ENCODE peak calls at places on chromosome 10, in seven cellular contexts. One of them, this sample, is unnamed.

GRCh38 chr10:129525408-129525807 is 58.4 kb downstream of the MGMT start:
- DNase-seq in stimulated activated CD8-positive, alpha-beta memory T cell treated with anti-CD3 and anti-CD28 coated beads, Interleukin-15, amount 100 ng/mL, for 48 hours: no peak
- DNase-seq in AG10803: peak
- DNase-seq in AG20443: peak
- DNase-seq in AG08395: peak
- DNase-seq in iris pigment epithelial cell: peak
- DNase-seq in LHCN-M2: peak
- DNase-seq in this sample: peak

GRCh38 chr10:74008212-74008731 is 10.4 kb downstream of the VCL start:
- DNase-seq in AG20443: peak
- DNase-seq in AG10803: peak
- DNase-seq in stimulated activated CD8-positive, alpha-beta memory T cell treated with anti-CD3 and anti-CD28 coated beads, Interleukin-15, amount 100 ng/mL, for 48 hours: no peak
- DNase-seq in iris pigment epithelial cell: peak
- DNase-seq in LHCN-M2: peak
- DNase-seq in AG08395: peak
- DNase-seq in this sample: peak

GRCh38 chr10:58219875-58220274 is 47.8 kb downstream of the IPMK start:
- DNase-seq in AG10803: peak
- DNase-seq in AG08395: peak
- DNase-seq in stimulated activated CD8-positive, alpha-beta memory T cell treated with anti-CD3 and anti-CD28 coated beads, Interleukin-15, amount 100 ng/mL, for 48 hours: no peak
- DNase-seq in AG20443: peak
- DNase-seq in iris pigment epithelial cell: peak
- DNase-seq in LHCN-M2: no peak
- DNase-seq in this sample: no peak

GRCh38 chr10:97583476-97583875 is 713 bp upstream of the HOGA1 start:
- DNase-seq in AG20443: peak
- DNase-seq in stimulated activated CD8-positive, alpha-beta memory T cell treated with anti-CD3 and anti-CD28 coated beads, Interleukin-15, amount 100 ng/mL, for 48 hours: no peak
- DNase-seq in iris pigment epithelial cell: no peak
- DNase-seq in LHCN-M2: no peak
- DNase-seq in AG10803: no peak
- DNase-seq in AG08395: no peak
- DNase-seq in this sample: no peak

GRCh38 chr10:133079836-133080682 is 7.7 kb upstream of the ADGRA1 start:
- DNase-seq in stimulated activated CD8-positive, alpha-beta memory T cell treated with anti-CD3 and anti-CD28 coated beads, Interleukin-15, amount 100 ng/mL, for 48 hours: no peak
- DNase-seq in AG10803: no peak
- DNase-seq in LHCN-M2: no peak
- DNase-seq in AG08395: no peak
- DNase-seq in iris pigment epithelial cell: no peak
- DNase-seq in AG20443: no peak
- DNase-seq in this sample: no peak

GRCh38 chr10:18665815-18666558 is 6.8 kb downstream of the ARL5B start:
- DNase-seq in iris pigment epithelial cell: peak
- DNase-seq in stimulated activated CD8-positive, alpha-beta memory T cell treated with anti-CD3 and anti-CD28 coated beads, Interleukin-15, amount 100 ng/mL, for 48 hours: no peak
- DNase-seq in AG10803: peak
- DNase-seq in LHCN-M2: no peak
- DNase-seq in AG20443: peak
- DNase-seq in AG08395: no peak
- DNase-seq in this sample: no peak

GRCh38 chr10:27744478-27745379 is 890 bp downstream of the MKX start:
- DNase-seq in AG20443: peak
- DNase-seq in LHCN-M2: peak
- DNase-seq in AG10803: peak
- DNase-seq in AG08395: peak
- DNase-seq in stimulated activated CD8-positive, alpha-beta memory T cell treated with anti-CD3 and anti-CD28 coated beads, Interleukin-15, amount 100 ng/mL, for 48 hours: no peak
- DNase-seq in iris pigment epithelial cell: peak
- DNase-seq in this sample: no peak

GRCh38 chr10:88216976-88217375 is 353.6 kb downstream of the PTEN start:
- DNase-seq in LHCN-M2: no peak
- DNase-seq in AG20443: no peak
- DNase-seq in AG08395: no peak
- DNase-seq in AG10803: no peak
- DNase-seq in stimulated activated CD8-positive, alpha-beta memory T cell treated with anti-CD3 and anti-CD28 coated beads, Interleukin-15, amount 100 ng/mL, for 48 hours: no peak
- DNase-seq in iris pigment epithelial cell: no peak
- DNase-seq in this sample: no peak

GRCh38 chr10:130560079-130560478 is 423.9 kb downstream of the GLRX3 start:
- DNase-seq in AG10803: no peak
- DNase-seq in AG08395: no peak
- DNase-seq in iris pigment epithelial cell: no peak
- DNase-seq in stimulated activated CD8-positive, alpha-beta memory T cell treated with anti-CD3 and anti-CD28 coated beads, Interleukin-15, amount 100 ng/mL, for 48 hours: no peak
- DNase-seq in LHCN-M2: no peak
- DNase-seq in AG20443: no peak
- DNase-seq in this sample: no peak

GRCh38 chr10:122139627-122140151 is 131.4 kb upstream of the BTBD16 start:
- DNase-seq in AG08395: no peak
- DNase-seq in iris pigment epithelial cell: no peak
- DNase-seq in stimulated activated CD8-positive, alpha-beta memory T cell treated with anti-CD3 and anti-CD28 coated beads, Interleukin-15, amount 100 ng/mL, for 48 hours: no peak
- DNase-seq in AG10803: no peak
- DNase-seq in LHCN-M2: no peak
- DNase-seq in AG20443: no peak
- DNase-seq in this sample: no peak

GRCh38 chr10:100766693-100767427 is 21.5 kb downstream of the PAX2 start:
- DNase-seq in AG20443: no peak
- DNase-seq in AG08395: no peak
- DNase-seq in LHCN-M2: no peak
- DNase-seq in stimulated activated CD8-positive, alpha-beta memory T cell treated with anti-CD3 and anti-CD28 coated beads, Interleukin-15, amount 100 ng/mL, for 48 hours: no peak
- DNase-seq in AG10803: no peak
- DNase-seq in iris pigment epithelial cell: no peak
- DNase-seq in this sample: no peak

GRCh38 chr10:43316516-43316915 is 49.7 kb upstream of the RASGEF1A start:
- DNase-seq in stimulated activated CD8-positive, alpha-beta memory T cell treated with anti-CD3 and anti-CD28 coated beads, Interleukin-15, amount 100 ng/mL, for 48 hours: no peak
- DNase-seq in AG10803: no peak
- DNase-seq in LHCN-M2: no peak
- DNase-seq in iris pigment epithelial cell: no peak
- DNase-seq in AG08395: no peak
- DNase-seq in AG20443: peak
- DNase-seq in this sample: no peak

GRCh38 chr10:98030093-98030821 is at the start of gene CRTAC1:
- DNase-seq in stimulated activated CD8-positive, alpha-beta memory T cell treated with anti-CD3 and anti-CD28 coated beads, Interleukin-15, amount 100 ng/mL, for 48 hours: no peak
- DNase-seq in iris pigment epithelial cell: peak
- DNase-seq in AG20443: peak
- DNase-seq in AG10803: peak
- DNase-seq in LHCN-M2: no peak
- DNase-seq in AG08395: peak
- DNase-seq in this sample: no peak

GRCh38 chr10:52217531-52217930 is 96.5 kb upstream of the DKK1 start:
- DNase-seq in iris pigment epithelial cell: no peak
- DNase-seq in LHCN-M2: no peak
- DNase-seq in AG10803: no peak
- DNase-seq in AG08395: no peak
- DNase-seq in AG20443: no peak
- DNase-seq in stimulated activated CD8-positive, alpha-beta memory T cell treated with anti-CD3 and anti-CD28 coated beads, Interleukin-15, amount 100 ng/mL, for 48 hours: no peak
- DNase-seq in this sample: no peak

GRCh38 chr10:31134303-31134928 is 102.8 kb upstream of the ZNF438 start:
- DNase-seq in AG10803: peak
- DNase-seq in LHCN-M2: peak
- DNase-seq in AG08395: peak
- DNase-seq in AG20443: peak
- DNase-seq in stimulated activated CD8-positive, alpha-beta memory T cell treated with anti-CD3 and anti-CD28 coated beads, Interleukin-15, amount 100 ng/mL, for 48 hours: no peak
- DNase-seq in iris pigment epithelial cell: peak
- DNase-seq in this sample: no peak

GRCh38 chr10:68406111-68406814 is 814 bp downstream of the RUFY2 start:
- DNase-seq in stimulated activated CD8-positive, alpha-beta memory T cell treated with anti-CD3 and anti-CD28 coated beads, Interleukin-15, amount 100 ng/mL, for 48 hours: peak
- DNase-seq in LHCN-M2: peak
- DNase-seq in AG10803: peak
- DNase-seq in AG08395: peak
- DNase-seq in iris pigment epithelial cell: peak
- DNase-seq in AG20443: peak
- DNase-seq in this sample: peak

GRCh38 chr10:103180491-103180890 is 12.6 kb downstream of the NT5C2 start:
- DNase-seq in AG20443: no peak
- DNase-seq in iris pigment epithelial cell: no peak
- DNase-seq in stimulated activated CD8-positive, alpha-beta memory T cell treated with anti-CD3 and anti-CD28 coated beads, Interleukin-15, amount 100 ng/mL, for 48 hours: no peak
- DNase-seq in AG10803: no peak
- DNase-seq in AG08395: no peak
- DNase-seq in LHCN-M2: no peak
- DNase-seq in this sample: no peak

GRCh38 chr10:21340341-21340740 is 185.1 kb downstream of the SKIDA1 start:
- DNase-seq in AG10803: peak
- DNase-seq in AG20443: no peak
- DNase-seq in LHCN-M2: no peak
- DNase-seq in AG08395: no peak
- DNase-seq in iris pigment epithelial cell: no peak
- DNase-seq in stimulated activated CD8-positive, alpha-beta memory T cell treated with anti-CD3 and anti-CD28 coated beads, Interleukin-15, amount 100 ng/mL, for 48 hours: no peak
- DNase-seq in this sample: no peak

GRCh38 chr10:60428387-60428737 is 38.7 kb upstream of the ANK3 start:
- DNase-seq in LHCN-M2: no peak
- DNase-seq in AG08395: no peak
- DNase-seq in iris pigment epithelial cell: no peak
- DNase-seq in AG10803: no peak
- DNase-seq in AG20443: no peak
- DNase-seq in stimulated activated CD8-positive, alpha-beta memory T cell treated with anti-CD3 and anti-CD28 coated beads, Interleukin-15, amount 100 ng/mL, for 48 hours: no peak
- DNase-seq in this sample: no peak

GRCh38 chr10:95268438-95268837 is 22.4 kb downstream of the PDLIM1 start:
- DNase-seq in AG08395: no peak
- DNase-seq in AG10803: no peak
- DNase-seq in iris pigment epithelial cell: peak
- DNase-seq in LHCN-M2: no peak
- DNase-seq in stimulated activated CD8-positive, alpha-beta memory T cell treated with anti-CD3 and anti-CD28 coated beads, Interleukin-15, amount 100 ng/mL, for 48 hours: no peak
- DNase-seq in AG20443: no peak
- DNase-seq in this sample: no peak

GRCh38 chr10:34323197-34323596 is 491.9 kb downstream of the PARD3 start:
- DNase-seq in LHCN-M2: peak
- DNase-seq in AG10803: peak
- DNase-seq in iris pigment epithelial cell: peak
- DNase-seq in AG08395: peak
- DNase-seq in stimulated activated CD8-positive, alpha-beta memory T cell treated with anti-CD3 and anti-CD28 coated beads, Interleukin-15, amount 100 ng/mL, for 48 hours: no peak
- DNase-seq in AG20443: peak
- DNase-seq in this sample: peak